ENCODE peak calls at places on chromosomes 1 and 21, in four cellular contexts. One of them, this sample, is unnamed.

GRCh38 chr1:177219458-177220390 is 49.0 kb downstream of the BRINP2 start:
- DNase-seq in suprapubic skin: no peak
- DNase-seq in uterus: no peak
- DNase-seq in Peyer's patch: no peak
- DNase-seq in this sample: no peak

GRCh38 chr1:84653130-84653680 is 37.1 kb downstream of the SSX2IP start:
- DNase-seq in uterus: no peak
- DNase-seq in Peyer's patch: no peak
- DNase-seq in suprapubic skin: no peak
- DNase-seq in this sample: no peak

GRCh38 chr1:17946434-17946833 is 161.2 kb upstream of the IGSF21 start:
- DNase-seq in suprapubic skin: no peak
- DNase-seq in uterus: no peak
- DNase-seq in Peyer's patch: no peak
- DNase-seq in this sample: no peak

GRCh38 chr1:58084266-58084665 is 462.3 kb downstream of the OMA1 start:
- DNase-seq in Peyer's patch: no peak
- DNase-seq in uterus: no peak
- DNase-seq in suprapubic skin: no peak
- DNase-seq in this sample: no peak

GRCh38 chr1:23122023-23122738 is 46.5 kb downstream of the LUZP1 start:
- DNase-seq in uterus: peak; percentile 42
- DNase-seq in suprapubic skin: no peak
- DNase-seq in Peyer's patch: no peak
- DNase-seq in this sample: peak; percentile 21

GRCh38 chr1:171252482-171252881 is 4.2 kb downstream of the FMO1 start:
- DNase-seq in uterus: no peak
- DNase-seq in suprapubic skin: no peak
- DNase-seq in Peyer's patch: peak; percentile 66
- DNase-seq in this sample: no peak

GRCh38 chr1:170885551-170885950 is 49.8 kb upstream of the MROH9 start:
- DNase-seq in Peyer's patch: no peak
- DNase-seq in suprapubic skin: no peak
- DNase-seq in uterus: no peak
- DNase-seq in this sample: no peak

GRCh38 chr1:108071601-108072000 is 106.6 kb upstream of the VAV3 start:
- DNase-seq in suprapubic skin: no peak
- DNase-seq in Peyer's patch: no peak
- DNase-seq in uterus: no peak
- DNase-seq in this sample: no peak

GRCh38 chr1:234866007-234866866 is 256.3 kb upstream of the IRF2BP2 start:
- DNase-seq in uterus: peak; percentile 67
- DNase-seq in suprapubic skin: no peak
- DNase-seq in Peyer's patch: peak; percentile 87
- DNase-seq in this sample: no peak

GRCh38 chr1:21937034-21937371 is at the start of gene HSPG2:
- DNase-seq in suprapubic skin: no peak
- DNase-seq in Peyer's patch: no peak
- DNase-seq in uterus: no peak
- DNase-seq in this sample: no peak

GRCh38 chr1:174942547-174943255 is 57.0 kb upstream of the CACYBP start:
- DNase-seq in uterus: no peak
- DNase-seq in suprapubic skin: no peak
- DNase-seq in Peyer's patch: no peak
- DNase-seq in this sample: no peak

GRCh38 chr1:10803971-10804820 is 7.8 kb upstream of the CASZ1 start:
- DNase-seq in suprapubic skin: peak; percentile 82
- DNase-seq in Peyer's patch: peak; percentile 89
- DNase-seq in uterus: no peak
- DNase-seq in this sample: no peak

GRCh38 chr1:109040627-109041613 is 982 bp downstream of the WDR47 start:
- DNase-seq in Peyer's patch: no peak
- DNase-seq in suprapubic skin: peak; percentile 70
- DNase-seq in uterus: peak; percentile 20
- DNase-seq in this sample: no peak

GRCh38 chr1:177705839-177706238 is 264.0 kb downstream of the SEC16B start:
- DNase-seq in uterus: no peak
- DNase-seq in Peyer's patch: no peak
- DNase-seq in suprapubic skin: no peak
- DNase-seq in this sample: no peak

GRCh38 chr1:42841440-42842147 is 4.8 kb upstream of the ZNF691 start:
- DNase-seq in Peyer's patch: no peak
- DNase-seq in suprapubic skin: no peak
- DNase-seq in uterus: no peak
- DNase-seq in this sample: no peak

GRCh38 chr1:5493708-5494390 is 498.4 kb downstream of the NPHP4 start:
- DNase-seq in suprapubic skin: no peak
- DNase-seq in uterus: no peak
- DNase-seq in Peyer's patch: no peak
- DNase-seq in this sample: peak; percentile 25

GRCh38 chr1:247088967-247089366 is 10.4 kb upstream of the ZNF670 start:
- DNase-seq in Peyer's patch: no peak
- DNase-seq in suprapubic skin: no peak
- DNase-seq in uterus: no peak
- DNase-seq in this sample: no peak

DNA sequence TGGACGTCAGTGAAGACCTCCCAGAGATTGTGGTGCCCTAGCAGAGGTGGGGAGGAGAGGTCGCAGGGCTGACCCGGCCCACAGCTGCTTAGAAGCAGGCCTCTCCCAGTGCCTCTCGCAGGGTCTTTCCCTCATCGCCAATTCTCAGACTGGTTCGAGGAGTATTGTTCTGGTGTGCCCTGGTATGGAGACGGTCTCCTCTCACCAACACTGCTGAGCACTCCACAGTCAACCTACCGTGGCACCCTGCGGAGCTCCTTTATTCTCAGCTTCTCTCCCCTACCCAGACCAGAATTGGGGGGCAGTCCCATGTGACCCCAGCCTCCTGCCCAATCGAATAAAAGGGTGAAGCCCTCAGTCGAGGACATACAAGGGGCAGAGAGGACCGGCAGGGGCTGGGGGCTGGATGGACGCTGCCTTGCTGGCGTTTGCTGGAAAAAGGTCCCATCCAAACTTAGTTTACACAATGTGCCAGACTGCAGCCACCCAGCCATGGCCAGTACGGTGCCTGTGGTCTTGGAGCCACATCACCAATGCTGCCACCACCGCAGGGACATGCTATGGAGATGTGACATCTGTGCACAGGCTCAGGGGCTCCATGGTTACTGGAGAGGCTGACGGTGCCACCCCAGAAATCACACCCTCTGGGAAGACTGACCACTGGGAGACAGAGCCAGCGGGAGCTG is 80.8 kb downstream of the STUM start:
- DNase-seq in suprapubic skin: peak; percentile 50
- DNase-seq in uterus: peak; percentile 13
- DNase-seq in Peyer's patch: peak; percentile 38
- DNase-seq in this sample: no peak
- H3K4me1 ChIP-seq in suprapubic skin: peaks cover 30% of the 10 kb centered on the region
- H3K4me1 ChIP-seq in uterus: peaks cover 11% of the 10 kb centered on the region
- H3K4me1 ChIP-seq in Peyer's patch: peaks cover 18% of the 10 kb centered on the region
- H3K4me1 ChIP-seq in this sample: peaks cover 33% of the 10 kb centered on the region

GRCh38 chr1:156282479-156283222 is at the start of gene SMG5:
- DNase-seq in Peyer's patch: peak; percentile 98
- DNase-seq in uterus: peak; percentile 97
- DNase-seq in suprapubic skin: peak; percentile 97
- DNase-seq in this sample: peak; percentile 98

GRCh38 chr1:156279837-156280236 is 2.8 kb downstream of the SMG5 start:
- DNase-seq in uterus: no peak
- DNase-seq in suprapubic skin: no peak
- DNase-seq in Peyer's patch: no peak
- DNase-seq in this sample: no peak

GRCh38 chr1:156284112-156284511 is at the start of gene TMEM79:
- DNase-seq in suprapubic skin: no peak
- DNase-seq in uterus: no peak
- DNase-seq in Peyer's patch: no peak
- DNase-seq in this sample: no peak

GRCh38 chr1:156282143-156282478 is 514 bp downstream of the SMG5 start:
- DNase-seq in uterus: no peak
- DNase-seq in Peyer's patch: no peak
- DNase-seq in suprapubic skin: no peak
- DNase-seq in this sample: peak; percentile 33

DNA sequence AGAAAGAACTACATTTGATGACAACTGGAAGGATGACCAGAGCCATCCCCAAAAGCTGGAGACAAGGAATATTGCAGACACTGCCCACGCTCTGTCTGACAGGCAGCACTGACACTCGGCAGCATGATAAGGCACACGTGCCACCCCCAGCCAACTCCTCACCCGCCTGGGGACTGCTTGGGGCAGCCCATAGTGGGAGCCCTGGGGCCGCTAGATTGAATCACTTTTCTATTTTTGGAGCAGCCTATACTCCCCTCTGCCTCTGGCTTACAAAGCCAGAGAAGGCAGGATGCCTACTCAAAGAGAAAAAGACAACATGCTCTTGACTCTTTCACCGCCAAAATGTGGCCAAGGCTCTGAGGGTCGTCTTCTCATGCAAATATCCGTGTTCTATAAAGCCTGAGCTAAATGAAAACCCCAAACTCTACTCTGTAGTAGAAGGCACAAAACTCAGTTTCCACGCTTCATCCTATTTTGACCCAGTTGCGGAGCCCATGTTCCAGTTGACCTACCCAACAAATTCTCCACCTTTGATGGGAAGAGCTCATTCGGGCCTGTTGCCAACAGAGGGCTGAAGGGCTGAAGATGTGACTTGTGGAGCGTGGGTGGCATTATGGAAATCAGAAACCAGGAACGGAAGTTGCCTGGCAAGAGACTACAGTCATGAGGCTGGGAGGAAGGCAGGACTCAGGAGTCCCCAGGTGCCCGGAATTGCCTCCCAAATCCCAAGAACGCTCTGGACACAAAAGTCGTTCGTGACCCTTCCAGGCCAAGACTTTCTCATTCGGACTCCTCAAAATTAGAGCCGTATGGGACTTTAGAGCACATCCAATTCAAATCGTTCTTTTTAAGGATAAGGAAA is 1.1 kb downstream of the SMG5 start:
- DNase-seq in suprapubic skin: no peak
- DNase-seq in Peyer's patch: no peak
- DNase-seq in uterus: no peak
- DNase-seq in this sample: peak; percentile 73
- TF ChIP-seq POLR2A in suprapubic skin: no peak
- TF ChIP-seq POLR2A in Peyer's patch: no peak
- TF ChIP-seq POLR2A in uterus: no peak
- TF ChIP-seq POLR2A in this sample: no peak

GRCh38 chr1:173867141-173867752 is 542 bp downstream of the GAS5 start:
- DNase-seq in uterus: peak; percentile 26
- DNase-seq in Peyer's patch: no peak
- DNase-seq in suprapubic skin: no peak
- DNase-seq in this sample: no peak
- H3K4me1 ChIP-seq in uterus: no peaks in the 10 kb centered on the region
- H3K4me1 ChIP-seq in Peyer's patch: peaks cover 43% of the 10 kb centered on the region
- H3K4me1 ChIP-seq in suprapubic skin: peaks cover 49% of the 10 kb centered on the region
- H3K4me1 ChIP-seq in this sample: peaks cover 33% of the 10 kb centered on the region

GRCh38 chr21:25561668-25562641 is 45.3 kb downstream of the MRPL39 start:
- DNase-seq in uterus: peak; percentile 54
- DNase-seq in Peyer's patch: peak; percentile 88
- DNase-seq in suprapubic skin: peak; percentile 64
- DNase-seq in this sample: peak; percentile 37
- TF ChIP-seq POLR2A in uterus: no peak
- TF ChIP-seq POLR2A in Peyer's patch: no peak
- TF ChIP-seq POLR2A in suprapubic skin: no peak
- TF ChIP-seq POLR2A in this sample: no peak

GRCh38 chr1:232531291-232531690 is 98.6 kb downstream of the SIPA1L2 start:
- DNase-seq in uterus: no peak
- DNase-seq in Peyer's patch: no peak
- DNase-seq in suprapubic skin: no peak
- DNase-seq in this sample: no peak

GRCh38 chr1:232532901-232533300 is 97.0 kb downstream of the SIPA1L2 start:
- DNase-seq in uterus: no peak
- DNase-seq in Peyer's patch: no peak
- DNase-seq in suprapubic skin: no peak
- DNase-seq in this sample: no peak

GRCh38 chr1:232533328-232533727 is 96.6 kb downstream of the SIPA1L2 start:
- DNase-seq in uterus: no peak
- DNase-seq in suprapubic skin: no peak
- DNase-seq in Peyer's patch: no peak
- DNase-seq in this sample: no peak

GRCh38 chr1:232528472-232529089 is 101.4 kb downstream of the SIPA1L2 start:
- DNase-seq in uterus: no peak
- DNase-seq in Peyer's patch: no peak
- DNase-seq in suprapubic skin: no peak
- DNase-seq in this sample: no peak

GRCh38 chr1:232529747-232530146 is 100.2 kb downstream of the SIPA1L2 start:
- DNase-seq in uterus: no peak
- DNase-seq in Peyer's patch: no peak
- DNase-seq in suprapubic skin: no peak
- DNase-seq in this sample: no peak
- H3K4me1 ChIP-seq in uterus: no peaks in the 10 kb centered on the region
- H3K4me1 ChIP-seq in Peyer's patch: no peaks in the 10 kb centered on the region
- H3K4me1 ChIP-seq in suprapubic skin: peaks cover 9% of the 10 kb centered on the region
- H3K4me1 ChIP-seq in this sample: no peaks in the 10 kb centered on the region

GRCh38 chr1:67713071-67713806 is 28.2 kb downstream of the GADD45A start:
- DNase-seq in Peyer's patch: peak; percentile 77
- DNase-seq in uterus: no peak
- DNase-seq in suprapubic skin: no peak
- DNase-seq in this sample: no peak

GRCh38 chr1:67708606-67709005 is 23.6 kb downstream of the GADD45A start:
- DNase-seq in uterus: no peak
- DNase-seq in suprapubic skin: no peak
- DNase-seq in Peyer's patch: peak; percentile 83
- DNase-seq in this sample: no peak

GRCh38 chr1:67710417-67710816 is 25.4 kb downstream of the GADD45A start:
- DNase-seq in Peyer's patch: no peak
- DNase-seq in uterus: no peak
- DNase-seq in suprapubic skin: no peak
- DNase-seq in this sample: peak; percentile 71

GRCh38 chr1:67711850-67712202 is 26.8 kb downstream of the GADD45A start:
- DNase-seq in suprapubic skin: no peak
- DNase-seq in Peyer's patch: no peak
- DNase-seq in uterus: no peak
- DNase-seq in this sample: no peak

GRCh38 chr1:67711150-67711849 is 26.3 kb downstream of the GADD45A start:
- DNase-seq in Peyer's patch: no peak
- DNase-seq in suprapubic skin: no peak
- DNase-seq in uterus: no peak
- DNase-seq in this sample: no peak
- TF ChIP-seq POLR2A in Peyer's patch: no peak
- TF ChIP-seq POLR2A in suprapubic skin: no peak
- TF ChIP-seq POLR2A in uterus: no peak
- TF ChIP-seq POLR2A in this sample: no peak

DNA sequence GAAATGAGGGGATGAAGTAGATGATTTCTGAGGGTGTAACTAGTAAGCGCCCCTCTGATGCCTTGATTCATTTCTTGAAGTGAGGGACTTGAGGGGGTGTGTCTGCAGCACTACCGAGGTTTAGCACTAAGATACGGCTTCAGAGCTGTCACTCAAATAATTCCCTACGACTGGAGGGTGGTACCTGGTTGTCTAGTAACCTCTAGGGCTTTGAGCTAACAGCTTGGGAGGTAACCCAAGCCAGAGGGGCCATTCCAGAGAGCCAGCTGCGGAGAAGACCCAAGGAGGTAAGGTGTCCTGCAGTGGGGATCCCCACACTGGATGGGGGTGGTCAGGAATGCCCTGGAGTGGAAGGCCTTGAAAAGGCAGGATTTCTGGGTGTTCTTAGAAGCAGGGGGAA is at the start of gene TTC24:
- DNase-seq in Peyer's patch: no peak
- DNase-seq in uterus: no peak
- DNase-seq in suprapubic skin: no peak
- DNase-seq in this sample: no peak
- H3K4me1 ChIP-seq in Peyer's patch: no peaks in the 10 kb centered on the region
- H3K4me1 ChIP-seq in uterus: no peaks in the 10 kb centered on the region
- H3K4me1 ChIP-seq in suprapubic skin: no peaks in the 10 kb centered on the region
- H3K4me1 ChIP-seq in this sample: no peaks in the 10 kb centered on the region

This sample was measured in testis.